ENCODE peak calls at places on chromosomes 2 and 18, in nine cellular contexts. M is dorsolateral prefrontal cortex, X is uterus, T is lower lobe of right lung, F is neuronal stem cell, B is Peyer's patch, E is pancreas, V is astrocyte of the spinal cord, A is left ventricle myocardium inferior. J is an unnamed sample.

GRCh38 chr2:169131587-169132512 is 62.5 kb downstream of the DHRS9 start:
- DNase-seq in M (no peak), X (no peak), T (no peak), F (no peak), B (no peak), E (no peak), V (peak), A (no peak), J (no peak)

GRCh38 chr2:100126172-100126571 is 16.2 kb downstream of the AFF3 start:
- DNase-seq in M (no peak), X (no peak), T (no peak), F (no peak), B (no peak), E (no peak), V (no peak), A (peak), J (no peak)

GRCh38 chr2:48148841-48149240 is 242.5 kb upstream of the FBXO11 start:
- DNase-seq in M (no peak), X (no peak), T (no peak), F (no peak), B (no peak), E (no peak), V (no peak), A (no peak), J (no peak)

GRCh38 chr2:67825476-67825875 is 237.3 kb downstream of the C1D start:
- DNase-seq in M (no peak), X (no peak), T (no peak), F (no peak), B (no peak), E (no peak), V (peak), A (no peak), J (no peak)

GRCh38 chr2:23350026-23350791 is 34.8 kb upstream of the KLHL29 start:
- DNase-seq in M (no peak), X (no peak), T (no peak), F (no peak), B (no peak), E (no peak), V (no peak), A (no peak), J (no peak)

GRCh38 chr2:240832816-240833497 is 12.9 kb upstream of the KIF1A start:
- DNase-seq in M (no peak), X (peak), T (no peak), F (no peak), B (no peak), E (peak), V (no peak), A (no peak), J (no peak)

GRCh38 chr2:96271995-96272394 is 6.0 kb downstream of the CIAO1 start:
- DNase-seq in M (no peak), X (no peak), T (no peak), F (no peak), B (no peak), E (no peak), V (no peak), A (no peak), J (no peak)

GRCh38 chr18:62324917-62325805 is at the start of gene TNFRSF11A:
- DNase-seq in M (no peak), X (no peak), T (peak), F (no peak), B (peak), E (peak), V (no peak), A (peak), J (peak)

GRCh38 chr2:32011566-32011960 is 755 bp upstream of the MEMO1 start:
- DNase-seq in M (no peak), X (no peak), T (no peak), F (no peak), B (no peak), E (no peak), V (no peak), A (no peak), J (no peak)

GRCh38 chr2:100358554-100358953 is 36.3 kb upstream of the LONRF2 start:
- DNase-seq in M (no peak), X (no peak), T (no peak), F (no peak), B (no peak), E (no peak), V (no peak), A (no peak), J (no peak)

GRCh38 chr2:222159221-222159620 is 139.6 kb downstream of the PAX3 start:
- DNase-seq in M (no peak), X (no peak), T (no peak), F (no peak), B (no peak), E (no peak), V (no peak), A (no peak), J (no peak)

GRCh38 chr2:75787532-75788132 is 76.9 kb upstream of the GCFC2 start:
- DNase-seq in M (no peak), X (no peak), T (no peak), F (peak), B (no peak), E (no peak), V (peak), A (no peak), J (no peak)

GRCh38 chr2:182618672-182619079 is 97.4 kb upstream of the DNAJC10 start:
- DNase-seq in M (no peak), X (no peak), T (no peak), F (no peak), B (no peak), E (no peak), V (peak), A (no peak), J (no peak)

GRCh38 chr2:132448771-132449170 is 32.2 kb downstream of the GPR39 start:
- DNase-seq in M (no peak), X (no peak), T (no peak), F (no peak), B (no peak), E (no peak), V (peak), A (no peak), J (no peak)

GRCh38 chr2:6986894-6987487 is 69.8 kb downstream of the RNF144A start:
- DNase-seq in M (no peak), X (no peak), T (no peak), F (no peak), B (no peak), E (no peak), V (peak), A (no peak), J (no peak)

GRCh38 chr2:145807978-145808377 is 1288.1 kb upstream of the ZEB2 start:
- DNase-seq in M (no peak), X (no peak), T (no peak), F (no peak), B (no peak), E (no peak), V (no peak), A (no peak), J (no peak)

GRCh38 chr2:14081526-14081925 is 551.0 kb upstream of the LRATD1 start:
- DNase-seq in M (no peak), X (no peak), T (no peak), F (no peak), B (no peak), E (no peak), V (peak), A (no peak), J (no peak)

GRCh38 chr2:215188078-215188477 is 49.7 kb upstream of the ABCA12 start:
- DNase-seq in M (no peak), X (no peak), T (no peak), F (no peak), B (no peak), E (no peak), V (no peak), A (no peak), J (no peak)

GRCh38 chr18:59733411-59733810 is 36.2 kb upstream of the CCBE1 start:
- DNase-seq in M (no peak), X (no peak), T (no peak), F (no peak), B (no peak), E (no peak), V (no peak), A (no peak), J (no peak)

GRCh38 chr2:217568289-217568985 is 434.4 kb downstream of the TNS1 start:
- DNase-seq in M (no peak), X (no peak), T (no peak), F (no peak), B (no peak), E (no peak), V (peak), A (no peak), J (no peak)

GRCh38 chr2:178860551-178860950 is 53.3 kb upstream of the TTN start:
- DNase-seq in M (no peak), X (no peak), T (no peak), F (no peak), B (no peak), E (no peak), V (no peak), A (no peak), J (no peak)

GRCh38 chr18:10560457-10561045 is 34.7 kb downstream of the NAPG start:
- DNase-seq in M (peak), X (peak), T (peak), F (peak), B (no peak), E (peak), V (peak), A (peak), J (peak)

GRCh38 chr2:33086400-33087015 is 139.8 kb downstream of the LTBP1 start:
- DNase-seq in M (no peak), X (no peak), T (no peak), F (no peak), B (no peak), E (no peak), V (peak), A (no peak), J (no peak)

GRCh38 chr2:28601612-28602011 is 105.8 kb downstream of the PLB1 start:
- DNase-seq in M (no peak), X (no peak), T (peak), F (no peak), B (no peak), E (no peak), V (no peak), A (no peak), J (peak)

GRCh38 chr2:109261906-109262631 is 133.1 kb downstream of the SH3RF3 start:
- DNase-seq in M (no peak), X (no peak), T (no peak), F (no peak), B (no peak), E (no peak), V (no peak), A (no peak), J (no peak)

GRCh38 chr2:207937253-207937652 is 88.1 kb downstream of the PLEKHM3 start:
- DNase-seq in M (no peak), X (no peak), T (no peak), F (no peak), B (no peak), E (no peak), V (no peak), A (no peak), J (no peak)

GRCh38 chr2:112972423-112973086 is 5.3 kb upstream of the IL36G start:
- DNase-seq in M (no peak), X (no peak), T (no peak), F (no peak), B (no peak), E (no peak), V (no peak), A (no peak), J (no peak)

GRCh38 chr2:155866477-155866876 is 466.0 kb downstream of the NR4A2 start:
- DNase-seq in M (no peak), X (no peak), T (no peak), F (peak), B (no peak), E (no peak), V (no peak), A (no peak), J (no peak)

DNA sequence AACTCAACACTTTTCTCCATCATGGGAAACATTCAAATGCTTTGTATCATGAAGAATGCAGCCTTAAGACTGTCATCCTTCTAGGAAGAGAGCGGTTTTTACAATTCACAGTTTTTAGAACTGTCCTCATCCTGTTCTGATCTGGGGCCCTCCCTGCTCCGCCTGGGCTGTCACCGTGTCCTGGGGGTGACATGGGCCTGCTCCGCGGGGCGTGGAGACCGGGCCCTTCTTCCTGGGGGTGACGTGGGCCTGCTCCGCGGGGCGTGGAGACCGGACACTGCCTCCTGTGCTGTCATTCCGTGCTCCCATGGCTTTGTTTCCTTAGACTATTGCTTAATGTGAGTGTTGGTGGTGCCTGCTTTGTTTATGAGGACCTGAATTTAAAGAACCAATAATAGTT is 122.8 kb downstream of the TMEM18 start:
- DNase-seq in M (no peak), X (no peak), T (no peak), F (no peak), B (no peak), E (no peak), V (no peak), A (no peak), J (no peak)
- H3K4me3 ChIP-seq in M (no peak), X (no peak), T (no peak), F (no peak), B (no peak), E (no peak), V (no peak), A (no peak), J (no peak)

GRCh38 chr2:120442923-120443571 is 97.1 kb downstream of the INHBB start:
- DNase-seq in M (no peak), X (no peak), T (peak), F (peak), B (peak), E (peak), V (no peak), A (peak), J (no peak)
- H3K4me3 ChIP-seq in M (no peak), X (no peak), T (peak), F (no peak), B (peak), E (peak), V (no peak), A (peak), J (no peak)

DNA sequence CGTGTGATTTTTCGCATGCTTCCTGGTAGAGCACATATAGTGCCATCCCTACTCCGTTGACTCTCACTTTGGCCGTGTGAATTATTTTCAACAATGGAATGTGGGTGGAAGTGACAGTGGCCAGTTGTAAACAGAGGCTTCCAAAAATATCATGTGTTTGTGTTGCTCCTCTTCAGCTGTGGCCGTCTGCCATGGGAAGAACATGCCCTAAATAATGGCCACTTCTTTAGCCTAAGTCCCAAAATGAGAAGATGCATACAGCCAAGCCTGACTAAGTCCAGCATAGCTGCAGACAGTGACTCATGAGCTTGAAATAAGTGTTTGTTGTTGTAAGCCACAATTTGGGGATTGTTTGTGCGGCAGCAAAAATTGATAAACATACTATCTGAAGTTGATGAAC is 8.9 kb upstream of the GALNT1 start:
- DNase-seq in M (no peak), X (no peak), T (no peak), F (no peak), B (no peak), E (no peak), V (peak), A (no peak), J (no peak)
- H3K4me3 ChIP-seq in M (no peak), X (no peak), T (no peak), F (no peak), B (no peak), E (no peak), V (no peak), A (no peak), J (no peak)

DNA sequence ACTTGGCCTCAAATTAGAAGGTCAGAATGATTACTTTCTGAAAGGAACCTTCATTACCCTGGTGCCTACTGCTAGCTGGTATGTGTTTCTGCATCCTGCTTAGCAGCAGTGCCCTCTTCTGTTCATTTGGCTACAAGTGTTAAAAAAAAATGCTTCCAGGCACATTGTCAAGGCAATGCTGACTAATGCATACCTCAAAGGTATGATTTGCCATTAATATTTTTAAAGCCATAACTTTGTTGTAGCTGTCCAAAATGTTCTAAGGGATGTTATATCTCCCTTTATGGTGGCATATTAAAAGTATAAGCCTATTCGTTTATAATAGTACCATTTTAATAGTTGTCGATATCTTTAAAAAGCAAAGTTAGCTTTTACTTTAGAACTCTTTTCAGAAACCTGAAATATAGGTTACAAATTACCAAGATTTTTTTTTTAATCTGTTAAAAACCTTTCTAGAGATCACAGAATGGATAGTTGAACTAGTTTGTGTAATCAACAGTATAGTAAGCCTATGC is 52.0 kb upstream of the FAM171B start:
- DNase-seq in M (no peak), X (no peak), T (no peak), F (peak), B (no peak), E (no peak), V (peak), A (no peak), J (no peak)
- H3K4me3 ChIP-seq in M (no peak), X (no peak), T (no peak), F (no peak), B (no peak), E (no peak), V (no peak), A (no peak), J (no peak)

DNA sequence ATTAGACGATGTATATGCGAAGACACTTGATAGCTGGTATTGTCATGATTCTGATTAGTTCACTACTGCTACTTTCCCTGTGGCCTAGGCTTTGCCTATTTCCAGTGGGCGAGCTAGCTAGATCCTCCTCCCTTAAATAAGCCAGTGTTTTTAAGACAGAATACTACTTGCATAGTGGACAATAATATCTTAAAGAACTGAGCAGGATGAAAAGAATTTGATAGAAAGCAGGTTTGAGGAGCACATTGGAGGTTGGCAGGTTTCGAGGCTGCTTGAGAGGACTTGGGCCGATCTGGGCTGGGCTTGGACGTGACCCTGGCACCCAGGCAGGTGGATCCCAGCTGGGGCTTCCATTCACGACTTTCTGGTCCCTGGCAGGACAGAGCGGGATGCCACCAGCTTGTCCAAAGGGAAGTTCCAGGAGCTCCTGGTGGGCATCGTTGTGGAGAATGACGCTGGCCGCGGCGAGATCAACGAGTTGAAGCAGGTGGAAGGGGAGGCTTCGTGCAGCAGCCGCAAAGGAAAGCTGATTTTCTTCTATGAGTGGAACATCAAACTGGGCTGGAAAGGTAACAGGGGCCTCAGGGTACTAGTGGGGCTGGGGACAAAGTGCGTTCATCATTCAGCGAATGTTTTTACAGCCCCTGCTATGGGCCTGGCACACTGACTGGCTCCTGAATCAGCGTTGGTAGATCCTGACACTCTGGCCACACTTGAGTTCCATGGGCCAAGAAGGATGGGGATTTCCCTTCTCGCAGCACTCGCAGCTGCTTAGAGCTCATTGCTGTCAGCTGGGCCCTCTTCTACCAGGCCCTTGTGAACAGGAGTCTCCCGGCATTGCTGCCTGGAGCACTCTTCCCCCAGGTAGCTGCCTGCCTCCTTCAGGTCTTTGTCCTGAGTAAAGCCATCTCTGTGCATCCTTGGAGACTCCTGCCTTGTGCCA is 16.9 kb downstream of the C2orf74 start:
- DNase-seq in M (no peak), X (peak), T (peak), F (no peak), B (no peak), E (peak), V (no peak), A (no peak), J (no peak)
- H3K4me3 ChIP-seq in M (peak), X (no peak), T (peak), F (peak), B (peak), E (peak), V (peak), A (peak), J (no peak)

GRCh38 chr2:20670315-20671035 is 3.5 kb downstream of the GDF7 start:
- DNase-seq in M (no peak), X (no peak), T (no peak), F (no peak), B (peak), E (no peak), V (no peak), A (no peak), J (no peak)
- H3K4me3 ChIP-seq in M (no peak), X (no peak), T (no peak), F (no peak), B (no peak), E (no peak), V (no peak), A (peak), J (no peak)

GRCh38 chr18:70197844-70198243 is 7.6 kb downstream of the RTTN start:
- DNase-seq in M (no peak), X (no peak), T (no peak), F (no peak), B (no peak), E (no peak), V (no peak), A (no peak), J (no peak)

GRCh38 chr18:70195014-70195614 is 10.4 kb downstream of the RTTN start:
- DNase-seq in M (no peak), X (no peak), T (no peak), F (no peak), B (no peak), E (no peak), V (no peak), A (no peak), J (no peak)

GRCh38 chr18:70195852-70196434 is 9.5 kb downstream of the RTTN start:
- DNase-seq in M (no peak), X (no peak), T (no peak), F (peak), B (no peak), E (no peak), V (peak), A (no peak), J (no peak)

GRCh38 chr18:70194227-70194890 is 11.1 kb downstream of the RTTN start:
- DNase-seq in M (no peak), X (no peak), T (no peak), F (no peak), B (no peak), E (no peak), V (no peak), A (no peak), J (no peak)

DNA sequence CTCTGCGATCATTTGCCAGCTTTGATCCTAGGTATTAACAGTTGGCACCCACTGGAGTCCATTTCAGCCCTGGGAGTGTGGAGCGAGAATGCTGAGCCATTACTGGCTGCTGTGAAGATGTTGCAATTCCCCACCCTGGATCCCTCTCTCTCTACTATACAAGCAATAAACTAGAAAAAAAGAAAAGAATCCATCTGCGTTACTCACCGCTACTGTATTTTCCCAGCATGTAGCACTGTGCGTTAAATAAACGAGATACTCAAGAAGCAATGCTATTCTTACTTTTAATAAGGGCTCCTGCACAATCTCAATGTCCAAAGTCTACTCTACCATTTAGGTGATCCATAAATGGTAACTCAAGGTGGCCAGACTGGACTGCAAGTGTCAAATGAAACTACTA is 8.4 kb downstream of the RTTN start:
- DNase-seq in M (no peak), X (no peak), T (no peak), F (no peak), B (no peak), E (no peak), V (no peak), A (no peak), J (no peak)
- H3K4me3 ChIP-seq in M (no peak), X (no peak), T (no peak), F (no peak), B (no peak), E (no peak), V (no peak), A (no peak), J (no peak)